ENCODE peak calls at places on chromosomes 7 and 10, in four cellular contexts. Q, D, C and I are unnamed samples.
A peak's percentile ranks its signal among the peaks of the same experiment; 100 is the strongest.

GRCh38 chr7:87599336-87599735 is 1.3 kb downstream of the ABCB1 start:
- DNase-seq in Q (no peak), C (peak; percentile 33), D (peak; percentile 77), I (no peak)

GRCh38 chr10:80861882-80862281 is 324.2 kb downstream of the SH2D4B start:
- DNase-seq in C (peak; percentile 34), Q (no peak), D (no peak), I (no peak)

GRCh38 chr7:107502797-107503196 is 32.9 kb downstream of the GPR22 start:
- DNase-seq in D (no peak), Q (no peak), C (no peak), I (no peak)

GRCh38 chr10:111836586-111836985 is 347.0 kb downstream of the GPAM start:
- DNase-seq in D (no peak), Q (no peak), C (no peak), I (no peak)

GRCh38 chr7:149860821-149861727 is 12.7 kb upstream of the ATP6V0E2 start:
- DNase-seq in D (no peak), C (peak; percentile 76), Q (peak; percentile 23), I (no peak)

GRCh38 chr7:157602581-157602980 is 265.8 kb downstream of the DNAJB6 start:
- DNase-seq in C (no peak), D (no peak), Q (no peak), I (no peak)

GRCh38 chr10:129958686-129959543 is 5.2 kb downstream of the EBF3 start:
- DNase-seq in Q (no peak), C (no peak), D (no peak), I (no peak)

GRCh38 chr7:17681965-17682364 is 258.3 kb downstream of the SNX13 start:
- DNase-seq in C (no peak), Q (no peak), D (no peak), I (no peak)

GRCh38 chr7:91046322-91047088 is 217.7 kb upstream of the FZD1 start:
- DNase-seq in C (no peak), D (no peak), Q (no peak), I (no peak)

GRCh38 chr7:50781371-50781770 is 1.3 kb downstream of the GRB10 start:
- DNase-seq in D (no peak), Q (no peak), C (no peak), I (no peak)

GRCh38 chr7:70539622-70540021 is 592.3 kb upstream of the GALNT17 start:
- DNase-seq in C (no peak), D (no peak), Q (no peak), I (no peak)

GRCh38 chr10:43259981-43260761 is 6.7 kb downstream of the RASGEF1A start:
- DNase-seq in C (no peak), D (no peak), Q (no peak), I (no peak)

GRCh38 chr10:48389272-48389671 is 82.8 kb downstream of the MAPK8 start:
- DNase-seq in D (no peak), Q (no peak), C (peak; percentile 71), I (no peak)

GRCh38 chr7:113945018-113945938 is 26.5 kb upstream of the PPP1R3A start:
- DNase-seq in Q (no peak), D (no peak), C (no peak), I (no peak)

GRCh38 chr7:83162402-83163256 is at the start of gene PCLO:
- DNase-seq in C (peak; percentile 6), D (peak; percentile 53), Q (peak; percentile 52), I (peak; percentile 78)

GRCh38 chr10:8071006-8071405 is 16.5 kb downstream of the GATA3 start:
- DNase-seq in D (no peak), Q (no peak), C (no peak), I (no peak)

GRCh38 chr7:114264029-114264428 is 150.6 kb upstream of the FOXP2 start:
- DNase-seq in Q (no peak), C (no peak), D (no peak), I (no peak)

GRCh38 chr10:5658871-5659618 is 7.3 kb downstream of the ASB13 start:
- DNase-seq in D (peak; percentile 91), Q (no peak), C (no peak), I (peak; percentile 64)

GRCh38 chr7:80107278-80107677 is 27.4 kb upstream of the GNAI1 start:
- DNase-seq in D (no peak), Q (no peak), C (no peak), I (no peak)

GRCh38 chr7:140484951-140485350 is 5.6 kb upstream of the MKRN1 start:
- DNase-seq in C (no peak), D (no peak), Q (no peak), I (no peak)

GRCh38 chr10:124002391-124003069 is 90.9 kb downstream of the CHST15 start:
- DNase-seq in Q (no peak), D (no peak), C (no peak), I (no peak)

GRCh38 chr10:79112898-79113431 is 44.2 kb downstream of the ZMIZ1 start:
- DNase-seq in C (no peak), D (no peak), Q (peak; percentile 73), I (no peak)

GRCh38 chr10:132984801-132985545 is 42.6 kb upstream of the CFAP46 start:
- DNase-seq in C (no peak), Q (no peak), D (no peak), I (no peak)

GRCh38 chr10:32054087-32054486 is 2.1 kb downstream of the KIF5B start:
- DNase-seq in D (peak; percentile 46), C (peak; percentile 31), Q (no peak), I (no peak)

GRCh38 chr7:75617634-75618234 is 121.0 kb downstream of the HIP1 start:
- DNase-seq in D (peak; percentile 50), C (no peak), Q (no peak), I (no peak)

GRCh38 chr7:34315032-34315431 is 343.0 kb upstream of the NPSR1 start:
- DNase-seq in C (no peak), Q (no peak), D (no peak), I (no peak)

GRCh38 chr7:44141221-44141850 is at the start of gene MYL7:
- DNase-seq in C (no peak), D (no peak), Q (no peak), I (no peak)

GRCh38 chr7:16816820-16817219 is 12.0 kb upstream of the AGR2 start:
- DNase-seq in D (no peak), C (no peak), Q (no peak), I (no peak)

GRCh38 chr10:34407227-34407626 is 407.9 kb downstream of the PARD3 start:
- DNase-seq in C (peak; percentile 3), Q (no peak), D (no peak), I (no peak)

GRCh38 chr10:14062528-14063260 is 268.0 kb downstream of the FRMD4A start:
- DNase-seq in D (no peak), Q (no peak), C (no peak), I (no peak)

GRCh38 chr10:7408494-7409044 is 2.3 kb downstream of the SFMBT2 start:
- DNase-seq in Q (peak; percentile 64), C (peak; percentile 79), D (no peak), I (peak; percentile 76)

GRCh38 chr10:12020574-12020973 is 22.0 kb downstream of the UPF2 start:
- DNase-seq in C (no peak), D (no peak), Q (no peak), I (no peak)

GRCh38 chr10:98646998-98647917 is 200.5 kb upstream of the HPS1 start:
- DNase-seq in D (no peak), C (no peak), Q (no peak), I (peak; percentile 41)

GRCh38 chr7:34879871-34880270 is 157.4 kb downstream of the DPY19L1 start:
- DNase-seq in D (no peak), Q (no peak), C (no peak), I (no peak)

DNA sequence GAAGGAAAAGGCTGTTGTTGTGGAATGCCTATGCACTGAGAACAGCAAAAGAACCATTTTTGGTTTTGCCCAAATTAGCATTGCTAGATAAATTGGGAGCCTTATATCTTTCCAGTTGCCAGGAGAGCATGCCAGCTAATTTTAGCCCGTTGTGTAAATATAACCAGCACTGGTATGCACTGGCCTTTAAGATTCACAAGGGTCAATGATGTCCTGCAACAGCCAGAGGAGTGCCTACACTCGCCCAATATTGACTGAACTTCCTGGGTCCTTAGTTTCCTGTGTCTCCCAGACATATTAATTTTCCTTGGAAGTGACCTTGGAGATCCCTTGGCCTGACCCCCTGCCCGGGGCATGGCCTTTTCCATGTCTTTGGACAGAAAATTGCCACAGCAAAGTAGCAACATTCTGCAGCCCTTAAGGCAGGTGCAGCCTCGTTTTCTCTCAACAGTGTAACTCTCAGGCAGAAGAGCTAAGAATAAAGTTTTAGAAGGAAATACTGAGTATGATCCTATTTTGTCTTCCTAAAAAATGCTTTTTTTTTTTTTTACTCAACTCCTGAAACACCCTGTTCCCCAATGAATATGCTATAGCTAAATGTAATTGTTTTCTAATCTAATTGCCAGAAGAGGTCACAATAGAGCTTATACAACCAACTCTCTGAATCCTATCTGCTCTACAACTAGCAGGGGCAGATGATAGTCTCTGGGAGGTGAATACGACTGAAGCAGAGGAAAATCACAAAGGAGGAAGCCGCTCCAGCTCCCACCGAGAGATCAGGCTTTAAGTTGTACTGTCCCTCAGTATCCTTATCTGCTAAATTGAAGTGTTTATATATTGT is 131.9 kb upstream of the PCGF5 start:
- DNase-seq in D (peak; percentile 30), C (peak; percentile 26), Q (peak; percentile 23), I (no peak)
- TF ChIP-seq PHF8 in D (no peak), C (no peak), Q (no peak), I (no peak)

GRCh38 chr10:125479059-125479458 is 203.9 kb downstream of the TEX36 start:
- DNase-seq in D (no peak), Q (no peak), C (no peak), I (no peak)

GRCh38 chr10:125482108-125482507 is 200.9 kb downstream of the TEX36 start:
- DNase-seq in D (no peak), C (no peak), Q (no peak), I (no peak)

GRCh38 chr10:125484035-125484732 is 198.8 kb downstream of the TEX36 start:
- DNase-seq in Q (no peak), C (no peak), D (no peak), I (no peak)

GRCh38 chr10:125482637-125483036 is 200.3 kb downstream of the TEX36 start:
- DNase-seq in C (no peak), Q (no peak), D (no peak), I (no peak)
- TF ChIP-seq CHD2 in C (no peak), Q (no peak), D (no peak), I (no peak)

DNA sequence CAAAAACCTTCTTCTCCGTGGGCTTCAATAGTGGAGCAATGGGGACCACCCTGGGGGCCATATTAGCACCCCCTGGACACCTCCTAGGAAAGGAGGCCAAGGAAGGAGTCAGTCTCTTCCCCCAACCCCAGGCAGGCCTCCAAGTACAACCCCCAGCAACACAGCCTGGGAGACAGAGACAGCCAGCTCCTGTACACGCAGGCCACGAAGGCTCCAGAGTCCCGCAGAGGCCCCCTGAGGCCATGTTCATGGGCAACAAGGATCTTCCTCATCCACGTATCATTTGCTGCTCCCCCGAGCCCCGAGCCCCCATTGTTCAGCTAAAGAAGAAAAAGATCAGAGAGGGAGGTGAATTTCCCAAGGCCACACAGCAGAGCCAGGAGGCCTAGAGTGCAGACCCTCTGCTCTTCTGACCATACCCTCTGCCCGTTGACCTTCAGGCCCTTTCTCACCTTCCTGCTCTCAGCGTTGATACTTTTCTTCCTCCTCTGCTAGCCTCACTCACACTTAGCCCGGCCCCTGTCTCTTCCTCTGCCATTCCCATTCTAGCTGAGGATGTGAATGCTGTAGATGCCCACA is 35.9 kb upstream of the MYL10 start:
- DNase-seq in C (no peak), D (no peak), Q (no peak), I (peak; percentile 53)
- TF ChIP-seq PHF8 in C (no peak), D (no peak), Q (no peak), I (no peak)

DNA sequence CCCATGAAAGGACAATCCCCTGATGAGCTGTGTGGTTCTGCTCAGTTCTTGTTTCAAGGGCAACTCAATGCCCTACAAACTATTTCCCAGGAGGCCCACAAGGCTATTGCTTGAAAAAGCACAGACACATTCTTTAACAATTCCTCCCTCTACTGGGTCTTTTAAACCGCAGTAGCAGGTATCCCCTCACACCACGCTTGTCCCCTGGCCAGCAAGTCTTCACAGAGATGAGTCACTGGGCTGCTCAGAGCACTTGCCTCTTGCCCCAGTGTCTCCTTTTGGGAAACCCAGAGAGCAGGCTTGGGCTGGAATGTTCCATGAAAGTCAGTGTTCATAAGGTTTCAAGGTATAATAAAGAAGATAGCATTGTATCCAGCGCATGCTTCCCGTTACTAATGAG is 196.4 kb downstream of the FANK1 start:
- DNase-seq in Q (no peak), C (no peak), D (no peak), I (no peak)
- TF ChIP-seq CHD2 in Q (no peak), C (no peak), D (no peak), I (no peak)